ENCODE peak calls at places on chromosome 16, in eight cellular contexts. A is HT-29, L is posterior cingulate gyrus, S is retina, I is GM23248, B is aorta, K is non-pigmented ciliary epithelial cell, W is C1 segment of cervical spinal cord. P is an unnamed sample.

GRCh38 chr16:88835818-88836217 is 20.9 kb downstream of the GALNS start:
- DNase-seq in S (no peak), K (no peak), A (no peak), L (no peak), I (no peak), W (no peak), B (no peak), P (no peak)

GRCh38 chr16:13291934-13292333 is 390.5 kb downstream of the SHISA9 start:
- DNase-seq in L (no peak), I (no peak), K (no peak), B (no peak), W (no peak), S (peak), A (no peak), P (no peak)

GRCh38 chr16:53865492-53865863 is 161.5 kb downstream of the FTO start:
- DNase-seq in S (no peak), K (peak), L (no peak), W (no peak), I (peak), A (no peak), B (no peak), P (no peak)

GRCh38 chr16:57670206-57670605 is 2.1 kb downstream of the ADGRG3 start:
- DNase-seq in S (no peak), I (no peak), L (peak), K (no peak), A (no peak), B (no peak), W (no peak), P (no peak)

GRCh38 chr16:78742501-78743283 is 643.2 kb downstream of the WWOX start:
- DNase-seq in W (no peak), A (no peak), S (no peak), L (no peak), I (no peak), K (no peak), B (no peak), P (no peak)

GRCh38 chr16:84730406-84731106 is 30.8 kb downstream of the USP10 start:
- DNase-seq in L (no peak), A (peak), I (peak), W (no peak), K (peak), S (no peak), B (no peak), P (no peak)

GRCh38 chr16:54125751-54126655 is 160.6 kb downstream of the IRX3 start:
- DNase-seq in L (no peak), W (no peak), S (no peak), K (no peak), B (no peak), A (no peak), I (no peak), P (no peak)

GRCh38 chr16:12289175-12290063 is 312.9 kb downstream of the SNX29 start:
- DNase-seq in A (no peak), S (no peak), L (no peak), I (no peak), B (no peak), W (no peak), K (no peak), P (no peak)

GRCh38 chr16:68447721-68448359 is 468 bp downstream of the SMPD3 start:
- DNase-seq in B (no peak), S (no peak), K (no peak), I (no peak), W (no peak), A (no peak), L (no peak), P (no peak)

GRCh38 chr16:82735176-82735575 is 108.4 kb downstream of the CDH13 start:
- DNase-seq in K (no peak), I (no peak), B (no peak), S (no peak), L (no peak), W (no peak), A (no peak), P (no peak)

GRCh38 chr16:20826039-20826566 is 19.8 kb downstream of the REXO5 start:
- DNase-seq in K (no peak), B (no peak), I (no peak), L (no peak), W (no peak), A (no peak), S (no peak), P (no peak)

GRCh38 chr16:72705806-72706205 is 342.1 kb downstream of the ZFHX3 start:
- DNase-seq in A (no peak), L (no peak), S (peak), I (no peak), W (no peak), B (no peak), K (no peak), P (no peak)

GRCh38 chr16:86079185-86079885 is 180.4 kb downstream of the IRF8 start:
- DNase-seq in S (no peak), W (no peak), I (no peak), L (peak), B (peak), A (no peak), K (no peak), P (no peak)

GRCh38 chr16:86942469-86943175 is 364.3 kb downstream of the FOXL1 start:
- DNase-seq in K (no peak), W (no peak), I (peak), A (no peak), B (peak), L (peak), S (peak), P (no peak)

GRCh38 chr16:27698266-27698665 is 148.3 kb downstream of the KATNIP start:
- DNase-seq in L (no peak), A (no peak), W (no peak), K (no peak), S (peak), B (peak), I (no peak), P (no peak)

GRCh38 chr16:68901910-68902309 is 58.6 kb downstream of the TANGO6 start:
- DNase-seq in K (no peak), L (no peak), A (no peak), W (no peak), B (no peak), I (peak), S (no peak), P (no peak)